ENCODE peak calls at places on chromosomes 7 and 10, in seven cellular contexts. F is astrocyte, H is K562, R is neural progenitor cell, V is GM12878, N is endothelial cell of umbilical vein, S is trophoblast cell. C is an unnamed sample. For H3K79me2, the result is how much of the 10 kb centered on the place peaks cover.

GRCh38 chr7:127588697-127589482 is 679 bp downstream of the ARF5 start:
- DNase-seq in V (no peak), N (peak), F (peak), H (peak), R (peak), S (peak), C (peak)

GRCh38 chr7:95594185-95594584 is 2.1 kb downstream of the PDK4 start:
- DNase-seq in H (no peak), V (no peak), R (no peak), S (no peak), N (no peak), F (no peak), C (no peak)

GRCh38 chr7:88456490-88456889 is 149.8 kb upstream of the STEAP4 start:
- DNase-seq in V (no peak), H (no peak), S (no peak), N (no peak), F (no peak), R (no peak), C (no peak)

GRCh38 chr10:7122561-7122960 is 288.3 kb downstream of the SFMBT2 start:
- DNase-seq in S (no peak), R (no peak), F (no peak), N (no peak), H (no peak), V (no peak), C (no peak)

GRCh38 chr7:6395898-6396582 is 51.7 kb downstream of the DAGLB start:
- DNase-seq in V (no peak), H (no peak), F (no peak), S (no peak), N (no peak), R (no peak), C (no peak)

GRCh38 chr10:78458983-78459638 is 425.4 kb downstream of the RPS24 start:
- DNase-seq in R (no peak), V (no peak), N (peak), S (peak), H (peak), F (peak), C (no peak)

GRCh38 chr10:35643976-35644799 is 2.1 kb upstream of the FZD8 start:
- DNase-seq in R (peak), S (no peak), V (no peak), F (no peak), H (no peak), N (peak), C (no peak)

GRCh38 chr7:149489391-149490024 is 8.1 kb downstream of the ZNF746 start:
- DNase-seq in F (no peak), S (no peak), R (peak), H (no peak), V (no peak), N (no peak), C (no peak)

GRCh38 chr7:114086906-114087651 is 168.3 kb upstream of the PPP1R3A start:
- DNase-seq in F (peak), R (peak), S (peak), N (peak), V (no peak), H (no peak), C (peak)

GRCh38 chr7:21146642-21147423 is 281.1 kb upstream of the SP4 start:
- DNase-seq in S (no peak), R (peak), H (no peak), F (no peak), N (no peak), V (no peak), C (no peak)

GRCh38 chr7:45203947-45204445 is 46.4 kb downstream of the RAMP3 start:
- DNase-seq in R (no peak), V (peak), N (no peak), F (no peak), H (no peak), S (peak), C (peak)

GRCh38 chr7:12584940-12585339 is 14.4 kb downstream of the SCIN start:
- DNase-seq in H (no peak), R (no peak), V (peak), N (peak), F (peak), S (peak), C (no peak)

GRCh38 chr10:17802966-17803365 is 6.2 kb upstream of the MRC1 start:
- DNase-seq in N (peak), H (no peak), V (no peak), R (no peak), F (peak), S (no peak), C (no peak)

GRCh38 chr10:59234814-59235429 is 58.5 kb downstream of the PHYHIPL start:
- DNase-seq in R (peak), V (no peak), N (peak), S (peak), H (no peak), F (peak), C (peak)

GRCh38 chr10:43190775-43191174 is 52.5 kb downstream of the CSGALNACT2 start:
- DNase-seq in N (no peak), S (no peak), F (peak), H (no peak), R (no peak), V (no peak), C (peak)

GRCh38 chr7:138898255-138898654 is 82.9 kb downstream of the KIAA1549 start:
- DNase-seq in S (no peak), N (peak), V (peak), R (no peak), H (no peak), F (no peak), C (no peak)

GRCh38 chr7:22675917-22676343 is 51.1 kb upstream of the IL6 start:
- DNase-seq in R (no peak), H (no peak), V (no peak), N (peak), F (peak), S (no peak), C (peak)

GRCh38 chr10:113305871-113306270 is 247.0 kb upstream of the HABP2 start:
- DNase-seq in V (no peak), R (no peak), F (peak), S (peak), N (peak), H (no peak), C (no peak)

GRCh38 chr7:133095119-133095671 is 13.3 kb upstream of the CHCHD3 start:
- DNase-seq in V (no peak), S (peak), F (no peak), H (no peak), N (no peak), R (peak), C (no peak)

GRCh38 chr7:2314209-2314955 is at the start of gene SNX8:
- DNase-seq in F (peak), N (peak), S (peak), R (peak), V (no peak), H (peak), C (peak)

GRCh38 chr7:108211382-108212201 is 81.4 kb upstream of the LAMB4 start:
- DNase-seq in N (peak), R (no peak), F (peak), H (peak), V (peak), S (no peak), C (peak)

GRCh38 chr7:36153571-36154097 is 580 bp downstream of the EEPD1 start:
- DNase-seq in F (no peak), H (peak), N (no peak), R (no peak), S (no peak), V (no peak), C (no peak)

GRCh38 chr10:126904807-126905686 is at the start of gene DOCK1:
- DNase-seq in F (peak), N (peak), S (peak), R (peak), H (no peak), V (no peak), C (peak)

GRCh38 chr7:134720091-134720935 is 59.1 kb upstream of the CALD1 start:
- DNase-seq in F (peak), V (no peak), S (no peak), N (peak), R (no peak), H (no peak), C (no peak)

GRCh38 chr7:13949450-13949849 is 40.0 kb downstream of the ETV1 start:
- DNase-seq in F (no peak), N (no peak), R (no peak), V (no peak), S (no peak), H (no peak), C (no peak)

GRCh38 chr10:35459449-35459847 is 123.1 kb downstream of the CCNY start:
- DNase-seq in H (no peak), S (no peak), F (no peak), N (no peak), V (no peak), R (no peak), C (no peak)

GRCh38 chr10:78756604-78757442 is 311.9 kb upstream of the ZMIZ1 start:
- DNase-seq in V (no peak), H (no peak), S (peak), N (peak), F (peak), R (peak), C (peak)

GRCh38 chr10:5447611-5448071 is 35.3 kb downstream of the NET1 start:
- DNase-seq in N (peak), F (no peak), H (no peak), S (peak), V (peak), R (peak), C (peak)

GRCh38 chr7:2231992-2232765 is 566 bp downstream of the MAD1L1 start:
- DNase-seq in S (peak), R (peak), V (no peak), N (peak), H (no peak), F (no peak), C (peak)

GRCh38 chr7:40611472-40611871 is 476.7 kb downstream of the SUGCT start:
- DNase-seq in V (no peak), F (no peak), N (no peak), H (no peak), R (no peak), S (no peak), C (no peak)

GRCh38 chr10:95697429-95697828 is 3.7 kb upstream of the TCTN3 start:
- DNase-seq in V (peak), S (peak), R (no peak), N (no peak), H (no peak), F (no peak), C (no peak)

GRCh38 chr10:110723224-110723891 is 79.2 kb downstream of the RBM20 start:
- DNase-seq in R (no peak), V (no peak), H (no peak), F (no peak), N (no peak), S (no peak), C (no peak)

GRCh38 chr10:110724937-110725336 is 80.8 kb downstream of the RBM20 start:
- DNase-seq in S (no peak), F (no peak), V (no peak), N (no peak), H (no peak), R (no peak), C (no peak)

GRCh38 chr10:110721406-110722038 is 77.4 kb downstream of the RBM20 start:
- DNase-seq in S (no peak), H (no peak), F (no peak), V (no peak), N (no peak), R (no peak), C (no peak)

GRCh38 chr10:110725809-110726641 is 81.9 kb downstream of the RBM20 start:
- DNase-seq in V (no peak), S (peak), R (no peak), N (no peak), H (no peak), F (no peak), C (peak)

GRCh38 chr10:110724116-110724701 is 80.1 kb downstream of the RBM20 start:
- DNase-seq in R (no peak), N (no peak), F (no peak), V (no peak), H (no peak), S (no peak), C (no peak)
- H3K9ac ChIP-seq in R (no peak), N (no peak), F (no peak), V (no peak), H (no peak), S (no peak), C (no peak)

GRCh38 chr10:100968037-100968736 is 1.1 kb upstream of the SEMA4G start:
- DNase-seq in F (no peak), V (no peak), S (no peak), H (no peak), N (no peak), R (no peak), C (no peak)
- H3K4me3 ChIP-seq in F (no peak), V (no peak), S (no peak), H (no peak), N (no peak), R (peak), C (no peak)

GRCh38 chr10:27157150-27157549 is 2.0 kb downstream of the MASTL start:
- DNase-seq in R (no peak), V (no peak), H (no peak), S (peak), F (no peak), N (peak), C (no peak)
- H3K79me2 ChIP-seq in R (half or more), V (half or more), H (half or more), S (under half), F (half or more), N (under half), C (half or more)

DNA sequence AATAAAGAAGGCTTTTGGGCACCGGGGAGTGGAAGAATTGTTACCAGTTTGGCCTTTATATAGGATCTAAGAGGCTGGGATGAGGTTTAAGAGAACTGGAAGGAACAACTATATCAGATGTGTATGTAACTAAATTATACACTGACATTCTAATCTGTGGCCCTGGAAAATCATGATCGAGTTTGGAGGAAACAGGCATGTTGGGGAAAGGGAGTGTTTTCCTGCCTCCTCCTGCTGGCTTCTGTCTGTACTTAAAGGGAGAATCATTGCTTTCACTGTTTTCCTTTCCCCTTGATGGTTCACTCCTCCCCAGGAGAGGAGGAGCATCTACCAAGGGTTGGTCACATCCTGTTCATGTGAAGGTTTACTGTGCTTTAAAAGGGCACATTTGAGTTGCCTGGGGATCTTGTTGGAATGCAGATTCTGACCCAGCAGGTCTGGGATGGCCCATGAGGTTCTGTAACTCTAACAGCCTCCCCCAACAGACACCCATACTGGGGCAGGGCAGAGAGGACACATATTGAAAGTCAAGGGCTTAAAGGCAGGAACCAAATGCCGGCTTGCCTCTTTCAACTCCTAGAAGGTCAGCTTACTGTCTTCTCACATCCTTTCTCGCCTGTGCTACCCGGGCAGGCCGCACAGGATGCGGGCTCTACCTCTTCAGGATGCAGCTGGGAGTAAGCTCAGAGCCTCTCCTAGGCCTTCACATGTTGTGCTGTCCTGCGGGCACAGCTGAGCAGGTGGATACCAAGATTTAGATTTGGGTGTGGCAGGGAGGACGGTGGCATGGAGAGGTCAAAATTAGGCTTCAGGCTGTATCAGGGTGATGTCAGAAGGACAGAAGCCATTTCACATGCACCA is 694.8 kb downstream of the KCNMA1 start:
- DNase-seq in N (no peak), V (no peak), S (no peak), F (no peak), H (no peak), R (no peak), C (peak)
- H3K9ac ChIP-seq in N (no peak), V (no peak), S (no peak), F (no peak), H (no peak), R (no peak), C (no peak)

GRCh38 chr10:132746801-132747625 is 38.9 kb downstream of the NKX6-2 start:
- DNase-seq in V (no peak), N (no peak), F (no peak), R (peak), S (no peak), H (no peak), C (no peak)

GRCh38 chr10:132750936-132751335 is 35.0 kb downstream of the NKX6-2 start:
- DNase-seq in H (no peak), N (no peak), V (no peak), R (no peak), S (no peak), F (no peak), C (no peak)

GRCh38 chr10:132748545-132749427 is 37.2 kb downstream of the NKX6-2 start:
- DNase-seq in R (no peak), N (no peak), F (no peak), H (no peak), S (no peak), V (no peak), C (no peak)

GRCh38 chr10:132748135-132748534 is 37.8 kb downstream of the NKX6-2 start:
- DNase-seq in N (no peak), H (no peak), V (no peak), R (no peak), F (no peak), S (no peak), C (no peak)

DNA sequence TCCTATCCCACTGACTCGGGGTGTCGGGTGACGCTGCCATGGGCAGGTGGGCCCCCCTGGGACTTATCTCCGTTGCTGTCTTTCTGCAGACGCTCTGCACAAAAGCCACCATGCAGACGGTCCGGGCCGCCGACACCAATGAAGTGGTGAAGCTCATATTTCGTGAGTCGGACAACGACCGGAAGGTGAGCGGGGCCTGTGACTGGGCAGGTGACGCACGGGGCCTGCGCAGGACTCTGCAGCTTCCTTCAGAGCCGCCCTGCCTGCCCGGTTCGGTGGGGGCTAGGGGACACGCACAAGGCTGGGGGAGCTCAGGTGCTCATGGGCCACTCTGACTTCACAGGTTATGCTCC is 36.5 kb downstream of the NKX6-2 start:
- DNase-seq in S (no peak), R (no peak), H (no peak), N (no peak), V (no peak), F (no peak), C (no peak)
- H3K4me3 ChIP-seq in S (no peak), R (no peak), H (no peak), N (no peak), V (no peak), F (no peak), C (no peak)

GRCh38 chr10:29720149-29720548 is 85.4 kb upstream of the SVIL start:
- DNase-seq in H (no peak), S (no peak), R (no peak), N (no peak), F (no peak), V (no peak), C (no peak)
- H3K79me2 ChIP-seq in H (under half), S (under half), R (half or more), N (half or more), F (half or more), V (under half), C (half or more)

GRCh38 chr7:157292258-157292657 is 44.5 kb upstream of the DNAJB6 start:
- DNase-seq in F (no peak), N (no peak), V (no peak), R (no peak), H (no peak), S (no peak), C (no peak)
- H3K9ac ChIP-seq in F (no peak), N (no peak), V (no peak), R (no peak), H (no peak), S (no peak), C (peak)

GRCh38 chr7:27100601-27101187 is 1.8 kb downstream of the HOXA2 start:
- DNase-seq in H (no peak), R (peak), N (peak), V (no peak), F (peak), S (no peak), C (no peak)
- H3K4me3 ChIP-seq in H (no peak), R (no peak), N (peak), V (no peak), F (peak), S (no peak), C (peak)

DNA sequence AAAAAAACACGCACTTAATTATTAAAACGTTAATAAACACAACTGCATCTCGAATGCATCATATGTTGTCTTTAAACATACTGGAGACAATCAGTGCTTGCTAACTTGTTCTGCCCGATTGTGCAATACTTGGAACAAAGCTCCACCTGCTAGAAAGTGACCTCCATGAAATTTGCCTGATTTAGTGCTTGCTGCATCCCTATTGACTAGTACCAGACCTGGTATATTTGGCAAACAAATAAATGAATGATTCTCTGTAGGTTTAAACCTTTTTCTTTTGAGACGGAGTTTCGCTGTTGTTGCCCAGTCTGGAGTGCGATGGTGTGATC is 6.2 kb downstream of the BZW2 start:
- DNase-seq in N (no peak), V (no peak), H (no peak), F (no peak), S (peak), R (no peak), C (no peak)
- H3K79me2 ChIP-seq in N (half or more), V (under half), H (half or more), F (half or more), S (under half), R (half or more), C (half or more)

GRCh38 chr10:24947304-24948097 is 4.9 kb downstream of the PRTFDC1 start:
- DNase-seq in V (peak), N (peak), F (peak), S (no peak), H (no peak), R (no peak), C (peak)
- H3K9ac ChIP-seq in V (no peak), N (no peak), F (peak), S (no peak), H (no peak), R (no peak), C (peak)

C was measured in mammary epithelial cell.